ENCODE peak calls at places on chromosomes 11 and 22, in five cellular contexts. One of them, this sample, is unnamed.

GRCh38 chr11:82732734-82733443 is 775 bp downstream of the FAM181B start:
- DNase-seq in mammary epithelial cell: no peak
- DNase-seq in adrenal gland: no peak
- DNase-seq in CD8-positive, alpha-beta T cell: no peak
- DNase-seq in endodermal cell: peak; percentile 75
- DNase-seq in this sample: no peak

GRCh38 chr22:50059881-50060262 is 1.8 kb upstream of the TTLL8 start:
- DNase-seq in mammary epithelial cell: no peak
- DNase-seq in CD8-positive, alpha-beta T cell: no peak
- DNase-seq in adrenal gland: no peak
- DNase-seq in endodermal cell: no peak
- DNase-seq in this sample: no peak

GRCh38 chr22:43777204-43777671 is 34.9 kb downstream of the EFCAB6 start:
- DNase-seq in CD8-positive, alpha-beta T cell: no peak
- DNase-seq in adrenal gland: no peak
- DNase-seq in mammary epithelial cell: peak; percentile 79
- DNase-seq in endodermal cell: no peak
- DNase-seq in this sample: no peak

GRCh38 chr22:22397875-22398524 is 110.5 kb downstream of the ZNF280B start:
- DNase-seq in adrenal gland: no peak
- DNase-seq in endodermal cell: peak; percentile 50
- DNase-seq in mammary epithelial cell: no peak
- DNase-seq in CD8-positive, alpha-beta T cell: no peak
- DNase-seq in this sample: no peak

GRCh38 chr11:14012836-14013235 is 50.3 kb downstream of the SPON1 start:
- DNase-seq in adrenal gland: no peak
- DNase-seq in CD8-positive, alpha-beta T cell: no peak
- DNase-seq in endodermal cell: no peak
- DNase-seq in mammary epithelial cell: no peak
- DNase-seq in this sample: no peak

GRCh38 chr11:498297-499181 is 8.5 kb downstream of the RNH1 start:
- DNase-seq in adrenal gland: no peak
- DNase-seq in CD8-positive, alpha-beta T cell: peak; percentile 15
- DNase-seq in endodermal cell: peak; percentile 33
- DNase-seq in mammary epithelial cell: no peak
- DNase-seq in this sample: no peak

GRCh38 chr22:33680632-33681031 is 239.6 kb downstream of the LARGE1 start:
- DNase-seq in adrenal gland: no peak
- DNase-seq in mammary epithelial cell: no peak
- DNase-seq in endodermal cell: no peak
- DNase-seq in CD8-positive, alpha-beta T cell: no peak
- DNase-seq in this sample: no peak

GRCh38 chr22:42615092-42615859 is 593 bp upstream of the POLDIP3 start:
- DNase-seq in mammary epithelial cell: peak; percentile 100
- DNase-seq in CD8-positive, alpha-beta T cell: peak; percentile 92
- DNase-seq in endodermal cell: peak; percentile 96
- DNase-seq in adrenal gland: peak; percentile 94
- DNase-seq in this sample: peak; percentile 62

GRCh38 chr11:114891911-114892310 is 213.6 kb downstream of the NXPE2 start:
- DNase-seq in CD8-positive, alpha-beta T cell: no peak
- DNase-seq in mammary epithelial cell: no peak
- DNase-seq in endodermal cell: no peak
- DNase-seq in adrenal gland: no peak
- DNase-seq in this sample: no peak

GRCh38 chr22:50600541-50600940 is at the start of gene MAPK8IP2:
- DNase-seq in endodermal cell: peak; percentile 55
- DNase-seq in mammary epithelial cell: no peak
- DNase-seq in adrenal gland: peak; percentile 50
- DNase-seq in CD8-positive, alpha-beta T cell: peak; percentile 20
- DNase-seq in this sample: no peak

GRCh38 chr22:45129703-45130524 is 33.8 kb upstream of the NUP50 start:
- DNase-seq in CD8-positive, alpha-beta T cell: no peak
- DNase-seq in endodermal cell: no peak
- DNase-seq in adrenal gland: no peak
- DNase-seq in mammary epithelial cell: no peak
- DNase-seq in this sample: no peak

GRCh38 chr11:18365736-18366135 is 28.6 kb upstream of the LDHA start:
- DNase-seq in endodermal cell: no peak
- DNase-seq in adrenal gland: no peak
- DNase-seq in CD8-positive, alpha-beta T cell: no peak
- DNase-seq in mammary epithelial cell: no peak
- DNase-seq in this sample: no peak

GRCh38 chr11:96219981-96220623 is 122.9 kb downstream of the MAML2 start:
- DNase-seq in endodermal cell: no peak
- DNase-seq in CD8-positive, alpha-beta T cell: no peak
- DNase-seq in adrenal gland: peak; percentile 30
- DNase-seq in mammary epithelial cell: no peak
- DNase-seq in this sample: no peak

GRCh38 chr22:24834845-24835570 is 29.0 kb downstream of the SGSM1 start:
- DNase-seq in CD8-positive, alpha-beta T cell: no peak
- DNase-seq in endodermal cell: peak; percentile 78
- DNase-seq in adrenal gland: no peak
- DNase-seq in mammary epithelial cell: peak; percentile 48
- DNase-seq in this sample: no peak

GRCh38 chr11:38252620-38253019 is 1654.6 kb upstream of the RAG2 start:
- DNase-seq in adrenal gland: no peak
- DNase-seq in mammary epithelial cell: no peak
- DNase-seq in endodermal cell: no peak
- DNase-seq in CD8-positive, alpha-beta T cell: no peak
- DNase-seq in this sample: no peak

GRCh38 chr11:67271548-67272284 is 5.4 kb downstream of the GRK2 start:
- DNase-seq in CD8-positive, alpha-beta T cell: peak; percentile 66
- DNase-seq in endodermal cell: no peak
- DNase-seq in mammary epithelial cell: no peak
- DNase-seq in adrenal gland: no peak
- DNase-seq in this sample: peak; percentile 70

GRCh38 chr11:57729479-57729878 is 11.8 kb upstream of the SELENOH start:
- DNase-seq in endodermal cell: no peak
- DNase-seq in adrenal gland: no peak
- DNase-seq in CD8-positive, alpha-beta T cell: no peak
- DNase-seq in mammary epithelial cell: no peak
- DNase-seq in this sample: no peak

GRCh38 chr22:41939981-41940852 is 6.7 kb downstream of the CENPM start:
- DNase-seq in mammary epithelial cell: no peak
- DNase-seq in endodermal cell: peak; percentile 47
- DNase-seq in adrenal gland: no peak
- DNase-seq in CD8-positive, alpha-beta T cell: peak; percentile 99
- DNase-seq in this sample: peak; percentile 95

GRCh38 chr11:3043315-3043871 is 13.8 kb downstream of the CARS1 start:
- DNase-seq in adrenal gland: peak; percentile 95
- DNase-seq in CD8-positive, alpha-beta T cell: no peak
- DNase-seq in mammary epithelial cell: no peak
- DNase-seq in endodermal cell: no peak
- DNase-seq in this sample: no peak

GRCh38 chr11:108732395-108732794 is 67.5 kb downstream of the DDX10 start:
- DNase-seq in mammary epithelial cell: no peak
- DNase-seq in endodermal cell: no peak
- DNase-seq in CD8-positive, alpha-beta T cell: no peak
- DNase-seq in adrenal gland: no peak
- DNase-seq in this sample: no peak

GRCh38 chr11:6583584-6583983 is 19.8 kb downstream of the RRP8 start:
- DNase-seq in CD8-positive, alpha-beta T cell: no peak
- DNase-seq in mammary epithelial cell: no peak
- DNase-seq in endodermal cell: no peak
- DNase-seq in adrenal gland: no peak
- DNase-seq in this sample: no peak

GRCh38 chr11:106463796-106464201 is 386.3 kb downstream of the AASDHPPT start:
- DNase-seq in endodermal cell: no peak
- DNase-seq in adrenal gland: no peak
- DNase-seq in mammary epithelial cell: no peak
- DNase-seq in CD8-positive, alpha-beta T cell: no peak
- DNase-seq in this sample: no peak

GRCh38 chr11:9858822-9859221 is 194.9 kb downstream of the SWAP70 start:
- DNase-seq in adrenal gland: peak; percentile 3
- DNase-seq in endodermal cell: peak; percentile 56
- DNase-seq in CD8-positive, alpha-beta T cell: no peak
- DNase-seq in mammary epithelial cell: no peak
- DNase-seq in this sample: no peak

GRCh38 chr11:9861860-9862725 is 198.2 kb downstream of the SWAP70 start:
- DNase-seq in mammary epithelial cell: peak; percentile 60
- DNase-seq in CD8-positive, alpha-beta T cell: no peak
- DNase-seq in adrenal gland: peak; percentile 63
- DNase-seq in endodermal cell: peak; percentile 85
- DNase-seq in this sample: peak; percentile 31

GRCh38 chr11:9858218-9858617 is 194.3 kb downstream of the SWAP70 start:
- DNase-seq in mammary epithelial cell: no peak
- DNase-seq in adrenal gland: no peak
- DNase-seq in endodermal cell: no peak
- DNase-seq in CD8-positive, alpha-beta T cell: no peak
- DNase-seq in this sample: no peak

GRCh38 chr11:9862981-9863380 is 199.1 kb downstream of the SWAP70 start:
- DNase-seq in CD8-positive, alpha-beta T cell: no peak
- DNase-seq in adrenal gland: no peak
- DNase-seq in mammary epithelial cell: no peak
- DNase-seq in endodermal cell: peak; percentile 57
- DNase-seq in this sample: no peak

DNA sequence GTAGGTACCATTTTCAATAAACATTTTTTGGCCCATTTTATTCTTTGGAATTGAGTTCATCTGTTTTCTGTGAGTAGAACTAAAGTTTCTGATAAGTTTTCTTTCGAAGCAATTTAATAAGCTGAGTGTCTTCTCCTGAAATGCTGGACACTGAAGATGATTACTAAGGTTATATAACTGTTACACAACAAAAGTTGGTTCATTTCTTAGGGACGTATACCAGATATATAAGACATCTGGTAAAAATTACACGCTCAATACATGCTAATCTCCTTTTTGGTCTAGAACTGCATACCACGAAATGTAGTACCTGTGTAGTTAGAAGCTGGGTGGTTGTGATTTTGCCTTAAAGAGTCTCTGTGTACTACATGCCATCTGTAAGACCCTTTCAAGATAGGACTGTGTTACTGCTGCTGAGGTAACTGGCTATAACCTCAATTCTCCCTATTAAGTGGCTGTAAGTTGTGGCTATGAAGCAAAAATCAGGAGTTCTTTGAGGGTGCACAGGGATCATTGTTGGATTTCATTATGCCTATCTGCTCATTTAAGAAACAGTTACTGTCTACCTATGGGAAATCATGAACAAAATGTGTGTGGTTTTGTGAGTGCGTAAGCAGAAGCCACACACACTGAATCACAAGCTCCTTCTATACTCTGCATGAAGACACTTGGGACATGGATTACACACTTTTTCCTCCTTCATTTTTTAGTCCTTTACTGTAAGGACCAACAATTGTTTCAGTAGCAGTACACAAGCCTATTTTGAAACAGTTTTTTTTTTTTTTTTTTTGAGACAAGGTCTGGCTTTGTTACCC is 195.8 kb downstream of the SWAP70 start:
- DNase-seq in mammary epithelial cell: peak; percentile 25
- DNase-seq in endodermal cell: no peak
- DNase-seq in adrenal gland: no peak
- DNase-seq in CD8-positive, alpha-beta T cell: no peak
- DNase-seq in this sample: no peak
- H3K4me1 ChIP-seq in mammary epithelial cell: peaks cover 6% of the 10 kb centered on the region
- H3K4me1 ChIP-seq in endodermal cell: peaks cover 12% of the 10 kb centered on the region
- H3K4me1 ChIP-seq in adrenal gland: no peaks in the 10 kb centered on the region
- H3K4me1 ChIP-seq in CD8-positive, alpha-beta T cell: peaks cover 15% of the 10 kb centered on the region
- H3K4me1 ChIP-seq in this sample: peaks cover 9% of the 10 kb centered on the region

GRCh38 chr22:37303821-37304274 is 21.5 kb downstream of the CYTH4 start:
- DNase-seq in CD8-positive, alpha-beta T cell: peak; percentile 49
- DNase-seq in endodermal cell: no peak
- DNase-seq in adrenal gland: peak; percentile 95
- DNase-seq in mammary epithelial cell: peak; percentile 90
- DNase-seq in this sample: no peak

GRCh38 chr22:37306494-37306829 is 24.2 kb downstream of the CYTH4 start:
- DNase-seq in adrenal gland: no peak
- DNase-seq in endodermal cell: no peak
- DNase-seq in mammary epithelial cell: no peak
- DNase-seq in CD8-positive, alpha-beta T cell: no peak
- DNase-seq in this sample: no peak

GRCh38 chr22:37302617-37303555 is 20.6 kb downstream of the CYTH4 start:
- DNase-seq in endodermal cell: no peak
- DNase-seq in CD8-positive, alpha-beta T cell: no peak
- DNase-seq in adrenal gland: peak; percentile 52
- DNase-seq in mammary epithelial cell: no peak
- DNase-seq in this sample: no peak

GRCh38 chr22:37305873-37306272 is 23.6 kb downstream of the CYTH4 start:
- DNase-seq in adrenal gland: no peak
- DNase-seq in CD8-positive, alpha-beta T cell: no peak
- DNase-seq in mammary epithelial cell: no peak
- DNase-seq in endodermal cell: no peak
- DNase-seq in this sample: no peak

DNA sequence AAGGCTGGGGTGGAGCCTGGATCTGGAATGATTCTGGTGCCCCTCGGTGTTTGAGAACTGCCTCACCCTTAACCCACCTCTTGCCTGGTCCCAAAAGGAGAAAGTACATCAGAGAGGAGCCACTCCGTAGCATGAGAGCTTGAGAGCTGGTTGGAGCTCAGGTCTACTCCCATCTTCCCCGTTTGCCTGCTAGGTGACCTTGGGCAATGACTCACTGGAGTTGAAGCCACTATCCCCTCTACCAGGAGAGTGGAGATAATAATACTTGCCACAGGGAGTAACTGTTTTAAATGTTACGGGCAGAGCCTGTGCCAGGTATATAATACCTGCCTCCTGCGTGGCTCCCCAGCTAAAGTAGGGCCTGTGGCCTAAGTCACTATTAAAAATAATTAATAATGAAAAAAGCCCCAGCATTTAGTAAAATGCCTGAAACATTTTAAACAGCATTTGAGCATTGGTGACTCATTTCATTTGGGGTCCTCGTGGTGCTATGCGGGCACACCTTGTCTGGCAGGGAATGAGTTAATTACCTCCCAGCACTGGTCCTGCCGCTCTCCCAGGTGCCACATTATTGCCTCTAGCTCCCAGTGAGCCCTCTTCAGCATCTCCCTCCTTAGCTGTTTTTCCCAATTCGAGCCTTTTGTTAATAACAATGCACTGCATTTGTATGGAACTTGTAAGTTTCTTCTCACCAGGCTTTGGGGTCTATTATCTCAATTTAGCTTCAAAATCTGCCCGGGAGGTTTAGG is 22.5 kb downstream of the CYTH4 start:
- DNase-seq in CD8-positive, alpha-beta T cell: no peak
- DNase-seq in endodermal cell: no peak
- DNase-seq in mammary epithelial cell: peak; percentile 46
- DNase-seq in adrenal gland: peak; percentile 79
- DNase-seq in this sample: no peak
- H3K4me1 ChIP-seq in CD8-positive, alpha-beta T cell: peaks cover 96% of the 10 kb centered on the region
- H3K4me1 ChIP-seq in endodermal cell: no peaks in the 10 kb centered on the region
- H3K4me1 ChIP-seq in mammary epithelial cell: peaks cover 62% of the 10 kb centered on the region
- H3K4me1 ChIP-seq in adrenal gland: peaks cover 45% of the 10 kb centered on the region
- H3K4me1 ChIP-seq in this sample: peaks cover 83% of the 10 kb centered on the region

GRCh38 chr11:31772412-31772811 is 38.7 kb downstream of the PAX6 start:
- DNase-seq in CD8-positive, alpha-beta T cell: no peak
- DNase-seq in mammary epithelial cell: no peak
- DNase-seq in endodermal cell: no peak
- DNase-seq in adrenal gland: no peak
- DNase-seq in this sample: no peak
- H3K4me1 ChIP-seq in CD8-positive, alpha-beta T cell: no peaks in the 10 kb centered on the region
- H3K4me1 ChIP-seq in mammary epithelial cell: no peaks in the 10 kb centered on the region
- H3K4me1 ChIP-seq in endodermal cell: no peaks in the 10 kb centered on the region
- H3K4me1 ChIP-seq in adrenal gland: no peaks in the 10 kb centered on the region
- H3K4me1 ChIP-seq in this sample: no peaks in the 10 kb centered on the region

DNA sequence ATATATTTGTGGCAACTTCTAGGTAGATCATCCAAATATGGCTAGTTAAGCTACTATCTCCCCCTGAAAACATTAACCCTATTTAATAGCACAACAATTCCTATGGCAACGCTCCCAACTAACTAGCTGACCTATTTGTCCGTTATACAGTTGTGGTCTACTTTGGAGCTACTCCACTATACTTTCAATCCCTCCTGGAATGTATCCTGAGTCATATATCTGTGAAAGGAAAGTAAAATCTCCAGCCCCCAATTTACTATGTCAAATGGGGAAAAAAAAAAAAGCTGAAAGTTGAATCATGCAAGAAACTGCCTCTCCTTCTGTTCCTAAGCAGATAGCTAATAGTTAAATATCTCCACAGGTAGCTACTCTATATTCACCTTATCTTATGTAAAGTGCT is 128.5 kb downstream of the CD44 start:
- DNase-seq in mammary epithelial cell: no peak
- DNase-seq in adrenal gland: no peak
- DNase-seq in CD8-positive, alpha-beta T cell: no peak
- DNase-seq in endodermal cell: no peak
- DNase-seq in this sample: no peak
- H3K4me1 ChIP-seq in mammary epithelial cell: no peaks in the 10 kb centered on the region
- H3K4me1 ChIP-seq in adrenal gland: no peaks in the 10 kb centered on the region
- H3K4me1 ChIP-seq in CD8-positive, alpha-beta T cell: peaks cover 9% of the 10 kb centered on the region
- H3K4me1 ChIP-seq in endodermal cell: peaks cover 11% of the 10 kb centered on the region
- H3K4me1 ChIP-seq in this sample: peaks cover 9% of the 10 kb centered on the region

This sample was measured in naive thymus-derived CD4-positive, alpha-beta T cell.